ENCODE peak calls at places on chromosomes 16 and 17, in five cellular contexts. One of them, this sample, is unnamed.

GRCh38 chr17:7208754-7209460 is 10.7 kb downstream of the DLG4 start:
- DNase-seq in coronary artery: no peak
- DNase-seq in stomach: no peak
- DNase-seq in suprapubic skin: no peak
- DNase-seq in adrenal gland: no peak
- DNase-seq in this sample: no peak

GRCh38 chr17:5219536-5219935 is 15.1 kb downstream of the SCIMP start:
- DNase-seq in adrenal gland: no peak
- DNase-seq in coronary artery: no peak
- DNase-seq in stomach: no peak
- DNase-seq in suprapubic skin: no peak
- DNase-seq in this sample: no peak

GRCh38 chr16:57639172-57639571 is 10.7 kb downstream of the ADGRG1 start:
- DNase-seq in adrenal gland: no peak
- DNase-seq in suprapubic skin: no peak
- DNase-seq in stomach: peak; percentile 67
- DNase-seq in coronary artery: no peak
- DNase-seq in this sample: no peak

GRCh38 chr16:50837324-50837723 is 95.4 kb downstream of the CYLD start:
- DNase-seq in stomach: no peak
- DNase-seq in suprapubic skin: peak; percentile 52
- DNase-seq in adrenal gland: no peak
- DNase-seq in coronary artery: peak; percentile 12
- DNase-seq in this sample: no peak

GRCh38 chr16:56289862-56290261 is 98.6 kb downstream of the GNAO1 start:
- DNase-seq in coronary artery: no peak
- DNase-seq in stomach: no peak
- DNase-seq in adrenal gland: no peak
- DNase-seq in suprapubic skin: no peak
- DNase-seq in this sample: no peak

GRCh38 chr17:55451203-55451641 is 29.6 kb upstream of the MMD start:
- DNase-seq in coronary artery: no peak
- DNase-seq in adrenal gland: no peak
- DNase-seq in suprapubic skin: no peak
- DNase-seq in stomach: no peak
- DNase-seq in this sample: no peak

GRCh38 chr17:67546578-67547527 is 169.8 kb downstream of the PITPNC1 start:
- DNase-seq in stomach: peak; percentile 87
- DNase-seq in suprapubic skin: no peak
- DNase-seq in coronary artery: peak; percentile 72
- DNase-seq in adrenal gland: peak; percentile 71
- DNase-seq in this sample: peak; percentile 79

GRCh38 chr17:79993390-79994221 is 42.1 kb downstream of the TBC1D16 start:
- DNase-seq in coronary artery: no peak
- DNase-seq in suprapubic skin: peak; percentile 91
- DNase-seq in stomach: peak; percentile 80
- DNase-seq in adrenal gland: peak; percentile 90
- DNase-seq in this sample: peak; percentile 80

GRCh38 chr17:2366747-2367494 is 29.6 kb downstream of the SGSM2 start:
- DNase-seq in coronary artery: no peak
- DNase-seq in stomach: no peak
- DNase-seq in adrenal gland: no peak
- DNase-seq in suprapubic skin: no peak
- DNase-seq in this sample: no peak
- TF ChIP-seq CTCF in coronary artery: no peak
- TF ChIP-seq CTCF in stomach: no peak
- TF ChIP-seq CTCF in adrenal gland: peak; percentile 3
- TF ChIP-seq CTCF in suprapubic skin: no peak
- TF ChIP-seq CTCF in this sample: no peak

GRCh38 chr16:84005391-84005790 is 37.2 kb downstream of the SLC38A8 start:
- DNase-seq in stomach: no peak
- DNase-seq in suprapubic skin: no peak
- DNase-seq in adrenal gland: no peak
- DNase-seq in coronary artery: no peak
- DNase-seq in this sample: no peak
- H3K4me3 ChIP-seq in stomach: no peak overlapping the region
- H3K4me3 ChIP-seq in suprapubic skin: no peak overlapping the region
- H3K4me3 ChIP-seq in adrenal gland: no peak overlapping the region
- H3K4me3 ChIP-seq in coronary artery: no peak overlapping the region
- H3K4me3 ChIP-seq in this sample: no peak overlapping the region

DNA sequence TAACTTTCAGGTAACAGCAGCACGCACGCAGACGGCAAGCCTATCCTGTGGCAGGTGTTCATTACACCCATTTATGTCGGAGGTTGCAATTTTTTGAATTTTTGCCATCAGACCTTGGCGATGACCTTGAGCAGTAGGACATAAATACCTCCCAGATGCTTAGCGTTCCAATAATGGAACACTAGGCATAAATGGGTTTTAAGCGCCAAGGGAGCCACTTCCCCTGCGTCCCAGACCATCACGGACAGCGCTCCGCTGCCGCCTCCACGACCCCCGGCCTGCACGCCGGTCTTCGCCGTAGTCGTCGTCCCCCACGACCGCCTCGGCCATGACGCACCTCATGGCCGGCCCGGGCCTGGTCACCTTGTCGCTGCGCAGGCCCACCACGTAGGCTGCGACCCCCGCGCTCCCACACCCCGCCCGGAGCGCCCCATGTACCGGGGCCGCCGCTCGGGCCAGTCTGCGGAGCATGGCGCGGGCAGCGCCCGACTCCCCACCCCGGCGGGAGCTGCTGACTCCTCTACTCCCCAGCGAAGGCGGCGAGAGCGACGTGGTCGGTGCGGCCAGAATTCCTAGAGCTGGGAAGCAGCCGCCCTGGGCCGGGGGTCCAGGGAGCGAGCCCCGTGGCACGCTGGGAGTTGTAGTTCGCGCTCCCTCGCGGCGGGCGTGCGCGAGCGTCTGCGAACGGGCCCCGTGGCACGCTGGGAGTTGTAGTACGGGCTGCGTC is 22.7 kb downstream of the TMEM235 start:
- DNase-seq in adrenal gland: peak; percentile 84
- DNase-seq in suprapubic skin: peak; percentile 90
- DNase-seq in coronary artery: peak; percentile 83
- DNase-seq in stomach: peak; percentile 88
- DNase-seq in this sample: peak; percentile 88
- H3K27ac ChIP-seq in adrenal gland: peak overlapping the region; percentile 87
- H3K27ac ChIP-seq in suprapubic skin: peak overlapping the region; percentile 87
- H3K27ac ChIP-seq in coronary artery: peak overlapping the region; percentile 90
- H3K27ac ChIP-seq in stomach: peak overlapping the region; percentile 92
- H3K27ac ChIP-seq in this sample: peak overlapping the region; percentile 86

DNA sequence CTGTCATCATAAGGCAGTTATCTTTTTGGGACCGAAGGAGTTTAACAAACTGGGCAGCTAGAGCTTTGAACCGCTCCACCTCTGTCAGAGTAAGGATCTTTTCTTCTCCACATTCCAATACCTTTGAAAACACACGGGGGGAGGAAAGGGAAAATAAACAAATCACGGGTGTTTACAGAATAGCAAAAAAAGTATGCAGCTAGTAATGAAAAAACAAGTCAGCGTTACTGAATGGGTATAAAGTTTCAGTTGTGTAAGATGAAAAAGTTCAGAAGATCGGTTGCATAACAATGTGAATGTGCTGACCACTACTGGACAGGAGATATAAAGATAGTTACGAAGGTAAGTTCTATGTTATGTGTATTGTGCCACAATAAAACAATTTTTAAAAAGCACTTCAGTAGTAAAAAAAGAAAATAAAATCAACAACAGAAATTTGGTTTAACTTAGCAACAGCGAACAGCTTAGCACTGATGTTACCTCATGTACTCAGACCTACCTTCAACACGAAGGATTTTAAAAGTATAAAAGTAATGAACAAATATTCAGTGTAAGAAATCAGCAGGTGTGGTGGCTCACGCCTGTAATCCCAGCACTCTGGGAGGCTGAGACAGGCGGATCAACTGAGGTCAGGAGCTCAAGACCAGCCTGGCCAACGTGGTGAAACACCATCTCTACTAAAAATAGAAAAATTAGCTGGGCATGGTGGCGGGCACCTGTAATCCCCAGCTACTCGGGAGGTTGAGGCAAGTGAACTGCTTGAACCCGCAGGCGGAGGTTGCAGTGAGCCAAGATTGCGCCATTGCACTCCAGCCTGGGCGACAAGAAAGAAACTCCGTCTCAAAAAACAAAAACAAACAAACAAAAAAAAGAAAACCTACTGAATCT is 34.3 kb downstream of the MARF1 start:
- DNase-seq in adrenal gland: no peak
- DNase-seq in suprapubic skin: no peak
- DNase-seq in coronary artery: no peak
- DNase-seq in stomach: no peak
- DNase-seq in this sample: no peak
- TF ChIP-seq CTCF in adrenal gland: no peak
- TF ChIP-seq CTCF in suprapubic skin: no peak
- TF ChIP-seq CTCF in coronary artery: no peak
- TF ChIP-seq CTCF in stomach: no peak
- TF ChIP-seq CTCF in this sample: no peak

DNA sequence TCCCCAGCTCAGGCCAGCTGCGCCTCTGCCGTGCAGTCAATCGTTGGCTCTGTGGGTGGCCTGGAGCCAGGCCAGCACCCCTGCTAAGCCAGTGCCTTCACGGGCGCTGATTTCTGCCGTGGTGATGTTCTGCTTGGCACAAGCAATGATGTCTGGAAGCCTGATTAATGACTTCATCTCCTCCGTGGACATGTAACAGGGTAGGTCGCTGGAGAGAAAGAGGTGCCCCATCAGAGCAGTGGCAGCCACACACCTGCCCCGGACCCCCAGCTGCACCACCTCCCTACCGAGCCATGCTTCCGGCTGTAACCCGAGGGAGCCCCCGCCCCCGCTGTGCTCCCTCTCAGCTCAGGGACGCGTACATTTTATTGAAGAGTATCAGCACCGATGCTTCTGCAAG is 1.9 kb downstream of the ARL16 start:
- DNase-seq in adrenal gland: no peak
- DNase-seq in suprapubic skin: no peak
- DNase-seq in coronary artery: no peak
- DNase-seq in stomach: no peak
- DNase-seq in this sample: no peak
- H3K4me3 ChIP-seq in adrenal gland: no peak overlapping the region
- H3K4me3 ChIP-seq in suprapubic skin: no peak overlapping the region
- H3K4me3 ChIP-seq in coronary artery: no peak overlapping the region
- H3K4me3 ChIP-seq in stomach: no peak overlapping the region
- H3K4me3 ChIP-seq in this sample: no peak overlapping the region

DNA sequence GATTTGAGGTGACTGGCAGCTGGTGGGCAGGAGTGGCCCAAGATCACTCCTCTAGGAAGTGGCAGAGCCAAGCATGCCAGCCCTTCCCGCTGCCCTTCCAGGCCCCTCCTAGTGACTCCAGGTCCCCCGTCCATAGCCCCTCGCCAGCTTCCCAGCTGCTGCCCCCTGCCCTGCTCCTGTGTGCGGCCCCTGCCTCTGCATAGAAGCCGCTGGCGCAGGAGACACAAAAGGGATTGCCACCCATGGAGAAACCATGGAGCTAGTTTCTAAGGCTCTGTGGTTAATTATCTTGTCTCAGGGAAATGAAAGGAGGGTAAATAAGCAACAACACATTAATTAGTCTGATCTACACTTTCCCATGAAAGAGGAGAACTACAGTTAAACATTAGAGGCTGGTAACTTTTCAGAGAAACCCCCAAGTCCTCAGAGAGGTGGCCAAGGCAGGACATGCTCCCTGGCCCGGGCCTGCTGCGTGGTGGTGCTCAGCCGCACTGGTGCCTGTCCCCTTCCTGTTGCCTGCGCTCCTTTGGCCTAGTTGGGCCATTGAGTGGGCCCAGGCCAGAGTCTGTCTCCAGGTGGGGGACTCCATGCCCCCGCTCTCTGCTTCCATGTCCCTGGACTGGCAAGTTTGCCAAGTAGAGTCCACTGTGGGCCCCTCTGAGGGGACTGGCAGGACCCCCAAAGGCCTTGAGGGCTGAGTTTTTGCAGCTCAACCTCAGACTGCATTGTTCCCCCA is 65.2 kb downstream of the PRMT7 start:
- DNase-seq in suprapubic skin: no peak
- DNase-seq in adrenal gland: no peak
- DNase-seq in coronary artery: no peak
- DNase-seq in stomach: no peak
- DNase-seq in this sample: no peak
- H3K27ac ChIP-seq in suprapubic skin: no peak overlapping the region
- H3K27ac ChIP-seq in adrenal gland: no peak overlapping the region
- H3K27ac ChIP-seq in coronary artery: no peak overlapping the region
- H3K27ac ChIP-seq in stomach: no peak overlapping the region
- H3K27ac ChIP-seq in this sample: no peak overlapping the region

DNA sequence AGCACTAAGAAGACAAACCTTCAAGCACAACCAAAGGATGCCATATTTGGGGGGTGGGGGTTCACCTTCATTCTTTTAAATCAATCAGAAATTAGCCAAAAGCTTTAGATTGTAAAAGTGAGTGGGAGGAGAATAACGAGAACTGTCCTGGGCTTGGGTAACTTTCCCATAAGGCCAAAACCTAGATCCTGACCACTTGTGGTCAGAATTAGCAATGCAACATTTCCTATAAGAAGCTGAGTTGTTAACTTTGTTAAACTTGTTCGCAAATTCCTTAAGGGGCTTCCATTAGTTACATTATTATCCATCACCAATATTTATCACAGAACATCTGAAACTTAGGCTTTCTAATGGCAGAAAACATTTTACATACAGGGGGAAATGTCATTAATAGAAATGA is 25.1 kb downstream of the STAT5B start:
- DNase-seq in coronary artery: no peak
- DNase-seq in suprapubic skin: no peak
- DNase-seq in stomach: no peak
- DNase-seq in adrenal gland: no peak
- DNase-seq in this sample: no peak
- TF ChIP-seq CTCF in coronary artery: no peak
- TF ChIP-seq CTCF in suprapubic skin: no peak
- TF ChIP-seq CTCF in stomach: no peak
- TF ChIP-seq CTCF in adrenal gland: peak; percentile 21
- TF ChIP-seq CTCF in this sample: no peak

GRCh38 chr17:42684033-42684625 is 1.8 kb downstream of the CNTNAP1 start:
- DNase-seq in coronary artery: no peak
- DNase-seq in stomach: peak; percentile 44
- DNase-seq in adrenal gland: no peak
- DNase-seq in suprapubic skin: no peak
- DNase-seq in this sample: no peak
- H3K4me3 ChIP-seq in coronary artery: peak overlapping the region; percentile 77
- H3K4me3 ChIP-seq in stomach: peak overlapping the region; percentile 43
- H3K4me3 ChIP-seq in adrenal gland: no peak overlapping the region
- H3K4me3 ChIP-seq in suprapubic skin: peak overlapping the region; percentile 49
- H3K4me3 ChIP-seq in this sample: peak overlapping the region; percentile 4

GRCh38 chr16:400061-400540 is 1.6 kb upstream of the DECR2 start:
- DNase-seq in adrenal gland: no peak
- DNase-seq in suprapubic skin: no peak
- DNase-seq in coronary artery: no peak
- DNase-seq in stomach: no peak
- DNase-seq in this sample: no peak
- H3K27ac ChIP-seq in adrenal gland: peak overlapping the region; percentile 95
- H3K27ac ChIP-seq in suprapubic skin: peak overlapping the region; percentile 86
- H3K27ac ChIP-seq in coronary artery: peak overlapping the region; percentile 98
- H3K27ac ChIP-seq in stomach: peak overlapping the region; percentile 90
- H3K27ac ChIP-seq in this sample: peak overlapping the region; percentile 99

This sample was measured in transverse colon.